ENCODE peak calls at places on chromosome 4, in nine cellular contexts. X is uterus, U is HCT116, E is pancreas, P is spleen, S is cardiac muscle cell, M is esophagus muscularis mucosa, A is fibroblast of lung, O is heart left ventricle. W is an unnamed sample.
A peak's percentile ranks its signal among the peaks of the same experiment; 100 is the strongest.

GRCh38 chr4:134762053-134762452 is 560.5 kb upstream of the PABPC4L start:
- DNase-seq in X (no peak), U (no peak), E (no peak), P (no peak), S (no peak), M (no peak), A (no peak), O (no peak), W (no peak)

GRCh38 chr4:21790437-21791029 is 158.0 kb downstream of the KCNIP4 start:
- DNase-seq in X (no peak), U (peak; percentile 16), E (no peak), P (no peak), S (peak; percentile 54), M (no peak), A (peak; percentile 77), O (no peak), W (no peak)

GRCh38 chr4:106478152-106478551 is 109.6 kb upstream of the GIMD1 start:
- DNase-seq in X (no peak), U (no peak), E (no peak), P (no peak), S (no peak), M (no peak), A (no peak), O (no peak), W (no peak)

GRCh38 chr4:3406021-3406420 is 35.7 kb upstream of the HGFAC start:
- DNase-seq in X (no peak), U (no peak), E (no peak), P (peak; percentile 73), S (no peak), M (no peak), A (no peak), O (peak; percentile 16), W (peak; percentile 72)

GRCh38 chr4:143207555-143207954 is 22.8 kb downstream of the USP38 start:
- DNase-seq in X (no peak), U (no peak), E (no peak), P (no peak), S (no peak), M (no peak), A (peak; percentile 45), O (no peak), W (no peak)

GRCh38 chr4:36854554-36854953 is 390.0 kb upstream of the NWD2 start:
- DNase-seq in X (no peak), U (no peak), E (no peak), P (no peak), S (no peak), M (no peak), A (no peak), O (no peak), W (no peak)

GRCh38 chr4:13605330-13605729 is 22.2 kb downstream of the BOD1L1 start:
- DNase-seq in X (no peak), U (no peak), E (no peak), P (no peak), S (no peak), M (no peak), A (no peak), O (no peak), W (no peak)

GRCh38 chr4:117093581-117093980 is 8.2 kb upstream of the TRAM1L1 start:
- DNase-seq in X (no peak), U (no peak), E (no peak), P (no peak), S (no peak), M (no peak), A (peak; percentile 35), O (no peak), W (no peak)

GRCh38 chr4:15995826-15996225 is 32.9 kb upstream of the FGFBP2 start:
- DNase-seq in X (no peak), U (no peak), E (no peak), P (no peak), S (no peak), M (no peak), A (no peak), O (no peak), W (no peak)

GRCh38 chr4:150209140-150209829 is 131.0 kb downstream of the DCLK2 start:
- DNase-seq in X (peak; percentile 55), U (peak; percentile 49), E (peak; percentile 26), P (no peak), S (peak; percentile 74), M (no peak), A (peak; percentile 76), O (peak; percentile 68), W (no peak)

GRCh38 chr4:73600917-73601316 is 19.3 kb downstream of the RASSF6 start:
- DNase-seq in X (no peak), U (no peak), E (no peak), P (no peak), S (no peak), M (no peak), A (peak; percentile 55), O (no peak), W (no peak)

GRCh38 chr4:54400188-54400587 is 171.1 kb downstream of the PDGFRA start:
- DNase-seq in X (no peak), U (no peak), E (no peak), P (no peak), S (no peak), M (no peak), A (peak; percentile 5), O (no peak), W (no peak)

GRCh38 chr4:153592090-153592489 is 92.0 kb upstream of the TLR2 start:
- DNase-seq in X (no peak), U (no peak), E (no peak), P (no peak), S (no peak), M (no peak), A (no peak), O (no peak), W (no peak)

GRCh38 chr4:48472794-48473193 is 10.3 kb upstream of the SLC10A4 start:
- DNase-seq in X (no peak), U (no peak), E (no peak), P (no peak), S (no peak), M (no peak), A (no peak), O (no peak), W (no peak)

GRCh38 chr4:20428410-20429160 is 176.9 kb downstream of the SLIT2 start:
- DNase-seq in X (no peak), U (no peak), E (no peak), P (no peak), S (peak; percentile 24), M (no peak), A (peak; percentile 41), O (no peak), W (no peak)

GRCh38 chr4:70634482-70634881 is 5.9 kb downstream of the ENAM start:
- DNase-seq in X (no peak), U (no peak), E (no peak), P (no peak), S (no peak), M (no peak), A (no peak), O (no peak), W (no peak)

DNA sequence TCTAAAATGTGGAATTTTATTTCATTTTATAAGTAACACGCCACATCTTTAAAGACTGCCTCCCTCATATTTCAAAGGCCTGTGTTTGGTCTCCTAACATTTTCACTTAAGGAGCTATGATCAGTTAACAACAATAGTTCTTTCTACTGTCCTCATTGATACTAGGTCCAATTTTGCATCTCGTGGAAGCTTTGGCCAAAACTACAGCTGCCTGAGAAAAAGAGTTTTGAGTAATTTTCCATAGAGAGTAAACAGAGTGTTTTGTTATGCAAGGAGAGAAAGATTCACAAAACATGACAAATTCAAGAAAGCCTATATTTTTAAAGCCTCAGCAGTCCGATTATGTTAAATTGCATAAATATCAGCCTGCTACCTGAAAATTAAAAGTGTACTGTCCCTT is 11.4 kb upstream of the PCDH18 start:
- DNase-seq in X (no peak), U (no peak), E (no peak), P (no peak), S (no peak), M (no peak), A (no peak), O (no peak), W (no peak)
- H3K4me1 ChIP-seq in X (peaks cover 4% of the 10 kb centered on the region), U (peaks cover 6% of the 10 kb centered on the region), E (no peaks in the 10 kb centered on the region), P (no peaks in the 10 kb centered on the region), S (peaks cover 9% of the 10 kb centered on the region), M (peaks cover 3% of the 10 kb centered on the region), A (peaks cover 4% of the 10 kb centered on the region), O (no peaks in the 10 kb centered on the region), W (no peaks in the 10 kb centered on the region)

GRCh38 chr4:109390369-109390768 is 43.2 kb upstream of the SEC24B start:
- DNase-seq in X (no peak), U (no peak), E (no peak), P (no peak), S (no peak), M (no peak), A (no peak), O (no peak), W (no peak)

GRCh38 chr4:109385260-109385659 is 48.4 kb upstream of the SEC24B start:
- DNase-seq in X (no peak), U (no peak), E (no peak), P (no peak), S (peak; percentile 23), M (no peak), A (no peak), O (no peak), W (no peak)

GRCh38 chr4:109383823-109384222 is 49.8 kb upstream of the SEC24B start:
- DNase-seq in X (no peak), U (no peak), E (no peak), P (no peak), S (no peak), M (no peak), A (no peak), O (no peak), W (no peak)

GRCh38 chr4:109389367-109390118 is 44.1 kb upstream of the SEC24B start:
- DNase-seq in X (no peak), U (no peak), E (peak; percentile 40), P (no peak), S (peak; percentile 47), M (no peak), A (no peak), O (no peak), W (no peak)
- TF ChIP-seq CTCF in X (no peak), U (no peak), E (no peak), P (no peak), S (no peak), M (no peak), A (no peak), O (no peak), W (no peak)

GRCh38 chr4:174590336-174590735 is 68.0 kb upstream of the HPGD start:
- DNase-seq in X (no peak), U (no peak), E (no peak), P (no peak), S (no peak), M (no peak), A (no peak), O (no peak), W (no peak)
- H3K27ac ChIP-seq in X (no peak overlapping the region), U (no peak overlapping the region), E (no peak overlapping the region), P (peak overlapping the region; percentile 83), S (no peak overlapping the region), M (no peak overlapping the region), A (no peak overlapping the region), O (no peak overlapping the region), W (no peak overlapping the region)

DNA sequence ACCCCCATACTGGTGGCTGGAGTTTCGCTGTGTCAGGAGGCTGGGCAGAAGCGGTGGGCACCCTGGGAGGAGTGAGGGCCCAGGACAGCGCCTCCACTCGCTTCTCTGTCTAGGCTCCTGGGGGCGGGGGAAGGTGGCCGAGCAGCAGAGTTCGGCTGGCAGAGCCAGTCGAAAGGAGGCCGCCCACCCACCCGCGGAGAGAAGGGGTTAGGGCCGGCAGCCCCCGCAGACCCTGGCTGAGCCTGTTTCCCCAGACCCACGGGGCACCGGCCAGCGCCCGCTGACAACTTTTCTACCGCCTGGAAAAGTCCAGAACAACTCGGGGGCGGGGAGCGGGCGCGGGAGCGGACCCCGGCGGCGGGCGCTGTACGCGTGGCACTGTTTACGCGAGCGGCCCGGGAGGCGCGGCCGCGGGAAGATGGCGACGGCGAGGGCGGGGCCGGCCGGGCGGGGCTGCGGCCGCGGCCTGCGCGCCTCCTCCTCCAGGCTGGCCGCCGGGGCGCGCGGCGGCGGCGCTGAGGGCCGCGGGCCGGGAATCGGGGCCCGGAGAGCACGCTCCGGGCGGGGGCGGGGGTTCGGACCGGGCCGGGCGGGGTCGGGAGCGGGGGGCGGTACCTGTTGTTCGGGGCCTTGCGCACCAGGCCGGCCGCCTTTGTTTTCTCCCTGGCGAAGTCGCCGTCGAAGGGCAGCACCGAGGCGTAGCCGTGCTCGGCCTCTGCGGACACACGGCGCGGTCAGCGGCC is 628 bp downstream of the MXD4 start:
- DNase-seq in X (peak; percentile 42), U (no peak), E (peak; percentile 40), P (peak; percentile 94), S (peak; percentile 64), M (no peak), A (peak; percentile 49), O (peak; percentile 57), W (peak; percentile 95)
- H3K4me1 ChIP-seq in X (peaks cover 4% of the 10 kb centered on the region), U (peaks cover 15% of the 10 kb centered on the region), E (peaks cover 15% of the 10 kb centered on the region), P (peaks cover 77% of the 10 kb centered on the region), S (no peaks in the 10 kb centered on the region), M (peaks cover 67% of the 10 kb centered on the region), A (peaks cover 17% of the 10 kb centered on the region), O (peaks cover 67% of the 10 kb centered on the region), W (peaks cover 70% of the 10 kb centered on the region)

W was measured in upper lobe of left lung.